ENCODE peak calls at places on chromosomes 6 and 20, in four cellular contexts. One of them, this sample, is unnamed.
A peak's percentile ranks its signal among the peaks of the same experiment; 100 is the strongest.

GRCh38 chr6:112027942-112028674 is 25.8 kb upstream of the CCN6 start:
- DNase-seq in A549: no peak
- DNase-seq in hepatic stellate cell: no peak
- DNase-seq in T-helper 2 cell: no peak
- DNase-seq in this sample: peak; percentile 23

GRCh38 chr20:64177420-64177783 is 13.2 kb downstream of the MYT1 start:
- DNase-seq in A549: no peak
- DNase-seq in hepatic stellate cell: no peak
- DNase-seq in T-helper 2 cell: no peak
- DNase-seq in this sample: no peak

GRCh38 chr20:50892394-50892793 is 38.8 kb downstream of the ADNP start:
- DNase-seq in A549: no peak
- DNase-seq in hepatic stellate cell: no peak
- DNase-seq in T-helper 2 cell: no peak
- DNase-seq in this sample: no peak

GRCh38 chr6:128580224-128581110 is 60.1 kb upstream of the PTPRK start:
- DNase-seq in A549: no peak
- DNase-seq in hepatic stellate cell: no peak
- DNase-seq in T-helper 2 cell: no peak
- DNase-seq in this sample: no peak

GRCh38 chr6:32529697-32530429 is at the start of gene HLA-DRB5:
- DNase-seq in A549: no peak
- DNase-seq in hepatic stellate cell: no peak
- DNase-seq in T-helper 2 cell: peak; percentile 4
- DNase-seq in this sample: no peak

GRCh38 chr6:35017461-35018183 is 123.5 kb downstream of the TCP11 start:
- DNase-seq in A549: no peak
- DNase-seq in hepatic stellate cell: no peak
- DNase-seq in T-helper 2 cell: no peak
- DNase-seq in this sample: no peak

GRCh38 chr20:22411568-22412450 is 172.6 kb downstream of the FOXA2 start:
- DNase-seq in A549: peak; percentile 97
- DNase-seq in hepatic stellate cell: no peak
- DNase-seq in T-helper 2 cell: no peak
- DNase-seq in this sample: no peak

GRCh38 chr6:88641178-88641903 is 322.1 kb downstream of the RNGTT start:
- DNase-seq in A549: no peak
- DNase-seq in hepatic stellate cell: no peak
- DNase-seq in T-helper 2 cell: no peak
- DNase-seq in this sample: no peak

GRCh38 chr6:31782126-31782941 is 5.2 kb upstream of the VWA7 start:
- DNase-seq in A549: no peak
- DNase-seq in hepatic stellate cell: no peak
- DNase-seq in T-helper 2 cell: no peak
- DNase-seq in this sample: no peak

GRCh38 chr20:53070714-53071392 is 98.7 kb downstream of the TSHZ2 start:
- DNase-seq in A549: no peak
- DNase-seq in hepatic stellate cell: no peak
- DNase-seq in T-helper 2 cell: no peak
- DNase-seq in this sample: no peak

GRCh38 chr20:57616143-57616951 is 3.9 kb downstream of the ZBP1 start:
- DNase-seq in A549: no peak
- DNase-seq in hepatic stellate cell: no peak
- DNase-seq in T-helper 2 cell: no peak
- DNase-seq in this sample: no peak

GRCh38 chr6:79536969-79537747 is at the start of gene LCA5:
- DNase-seq in A549: peak; percentile 85
- DNase-seq in hepatic stellate cell: peak; percentile 96
- DNase-seq in T-helper 2 cell: peak; percentile 25
- DNase-seq in this sample: peak; percentile 74

GRCh38 chr20:12902992-12903391 is 105.8 kb upstream of the SPTLC3 start:
- DNase-seq in A549: no peak
- DNase-seq in hepatic stellate cell: no peak
- DNase-seq in T-helper 2 cell: no peak
- DNase-seq in this sample: no peak

This sample was measured in T-cell.